ENCODE peak calls at places on chromosome 2, in ten cellular contexts. C is fibroblast of villous mesenchyme, B is thyroid gland, U is gastrocnemius medialis, Z is BJ, F is tibial nerve, Y is tibial artery, S is fibroblast of mammary gland, L is lower lobe of right lung, D is LNCaP clone FGC. T is an unnamed sample.

GRCh38 chr2:235642446-235643107 is 148.7 kb downstream of the AGAP1 start:
- DNase-seq in C (peak), B (no peak), U (no peak), Z (no peak), F (peak), Y (peak), S (peak), L (no peak), D (no peak), T (peak)

GRCh38 chr2:118980022-118980421 is 38.0 kb downstream of the MARCO start:
- DNase-seq in C (no peak), B (no peak), U (no peak), Z (no peak), F (no peak), Y (no peak), S (no peak), L (no peak), D (no peak), T (no peak)

GRCh38 chr2:129781749-129782617 is 197.5 kb upstream of the RAB6C start:
- DNase-seq in C (no peak), B (no peak), U (no peak), Z (no peak), F (no peak), Y (no peak), S (no peak), L (no peak), D (no peak), T (no peak)

GRCh38 chr2:150570712-150571111 is 83.2 kb upstream of the RND3 start:
- DNase-seq in C (peak), B (no peak), U (no peak), Z (peak), F (no peak), Y (no peak), S (peak), L (no peak), D (no peak), T (peak)

GRCh38 chr2:128306081-128306930 is 12.4 kb downstream of the HS6ST1 start:
- DNase-seq in C (peak), B (no peak), U (peak), Z (peak), F (peak), Y (no peak), S (peak), L (peak), D (peak), T (peak)

GRCh38 chr2:63055510-63056308 is 5.1 kb downstream of the OTX1 start:
- DNase-seq in C (no peak), B (no peak), U (no peak), Z (no peak), F (no peak), Y (no peak), S (no peak), L (no peak), D (no peak), T (no peak)

GRCh38 chr2:75679556-75679955 is 31.2 kb downstream of the GCFC2 start:
- DNase-seq in C (no peak), B (no peak), U (no peak), Z (no peak), F (no peak), Y (no peak), S (no peak), L (no peak), D (no peak), T (no peak)

GRCh38 chr2:72326759-72327158 is 179.1 kb upstream of the CYP26B1 start:
- DNase-seq in C (no peak), B (no peak), U (no peak), Z (no peak), F (no peak), Y (no peak), S (peak), L (no peak), D (no peak), T (peak)

GRCh38 chr2:134282638-134283400 is 28.9 kb downstream of the MGAT5 start:
- DNase-seq in C (peak), B (no peak), U (no peak), Z (no peak), F (no peak), Y (no peak), S (no peak), L (no peak), D (no peak), T (no peak)

GRCh38 chr2:75787532-75788132 is 76.9 kb upstream of the GCFC2 start:
- DNase-seq in C (peak), B (no peak), U (no peak), Z (no peak), F (no peak), Y (no peak), S (peak), L (no peak), D (no peak), T (peak)

GRCh38 chr2:10486091-10486490 is 38.0 kb upstream of the ODC1 start:
- DNase-seq in C (no peak), B (no peak), U (no peak), Z (no peak), F (no peak), Y (no peak), S (no peak), L (no peak), D (no peak), T (no peak)

GRCh38 chr2:31987454-31987853 is 23.4 kb downstream of the MEMO1 start:
- DNase-seq in C (peak), B (no peak), U (no peak), Z (no peak), F (no peak), Y (no peak), S (peak), L (no peak), D (no peak), T (peak)

GRCh38 chr2:51103205-51103604 is 71.3 kb upstream of the NRXN1 start:
- DNase-seq in C (no peak), B (peak), U (no peak), Z (no peak), F (no peak), Y (no peak), S (no peak), L (peak), D (no peak), T (peak)

GRCh38 chr2:196925445-196925767 is 1.1 kb downstream of the PGAP1 start:
- DNase-seq in C (no peak), B (no peak), U (no peak), Z (no peak), F (no peak), Y (no peak), S (peak), L (no peak), D (no peak), T (peak)

GRCh38 chr2:11163439-11164317 is 8.4 kb downstream of the SLC66A3 start:
- DNase-seq in C (no peak), B (no peak), U (no peak), Z (no peak), F (no peak), Y (no peak), S (no peak), L (no peak), D (no peak), T (no peak)

GRCh38 chr2:72956936-72957335 is 39.6 kb downstream of the EMX1 start:
- DNase-seq in C (no peak), B (no peak), U (no peak), Z (no peak), F (no peak), Y (no peak), S (no peak), L (no peak), D (no peak), T (no peak)

GRCh38 chr2:37623971-37624897 is 47.2 kb downstream of the CDC42EP3 start:
- DNase-seq in C (peak), B (no peak), U (no peak), Z (no peak), F (no peak), Y (no peak), S (peak), L (no peak), D (no peak), T (no peak)

GRCh38 chr2:217865373-217865772 is 137.4 kb downstream of the TNS1 start:
- DNase-seq in C (no peak), B (no peak), U (no peak), Z (no peak), F (no peak), Y (no peak), S (no peak), L (no peak), D (peak), T (no peak)

GRCh38 chr2:102197389-102198137 is 10.7 kb downstream of the IL1RL2 start:
- DNase-seq in C (no peak), B (no peak), U (no peak), Z (no peak), F (no peak), Y (no peak), S (no peak), L (no peak), D (peak), T (no peak)

GRCh38 chr2:180799141-180799540 is 181.3 kb upstream of the UBE2E3 start:
- DNase-seq in C (no peak), B (no peak), U (no peak), Z (no peak), F (no peak), Y (no peak), S (no peak), L (no peak), D (peak), T (no peak)

GRCh38 chr2:148813603-148814065 is 61.4 kb upstream of the KIF5C start:
- DNase-seq in C (no peak), B (no peak), U (no peak), Z (no peak), F (no peak), Y (no peak), S (no peak), L (no peak), D (no peak), T (no peak)

GRCh38 chr2:141927536-141927935 is 203.3 kb downstream of the LRP1B start:
- DNase-seq in C (no peak), B (no peak), U (no peak), Z (no peak), F (no peak), Y (no peak), S (peak), L (no peak), D (no peak), T (no peak)

GRCh38 chr2:42844901-42845685 is 52.7 kb upstream of the HAAO start:
- DNase-seq in C (peak), B (no peak), U (no peak), Z (peak), F (no peak), Y (no peak), S (peak), L (no peak), D (peak), T (no peak)

GRCh38 chr2:110679337-110679707 is 1.5 kb upstream of the BUB1 start:
- DNase-seq in C (peak), B (no peak), U (no peak), Z (no peak), F (peak), Y (peak), S (no peak), L (peak), D (no peak), T (peak)

GRCh38 chr2:19898592-19899329 is 3.0 kb downstream of the TTC32 start:
- DNase-seq in C (no peak), B (no peak), U (no peak), Z (no peak), F (no peak), Y (no peak), S (no peak), L (no peak), D (no peak), T (no peak)

GRCh38 chr2:126911111-126911796 is 12.6 kb downstream of the TEX51 start:
- DNase-seq in C (no peak), B (no peak), U (no peak), Z (no peak), F (no peak), Y (no peak), S (no peak), L (no peak), D (no peak), T (no peak)

GRCh38 chr2:72132981-72133720 is 14.5 kb downstream of the CYP26B1 start:
- DNase-seq in C (no peak), B (no peak), U (peak), Z (no peak), F (no peak), Y (no peak), S (no peak), L (no peak), D (no peak), T (no peak)

GRCh38 chr2:150271952-150272351 is 215.5 kb downstream of the RND3 start:
- DNase-seq in C (peak), B (no peak), U (no peak), Z (peak), F (no peak), Y (no peak), S (peak), L (no peak), D (no peak), T (peak)

GRCh38 chr2:148990968-148991367 is 47.5 kb upstream of the LYPD6B start:
- DNase-seq in C (no peak), B (no peak), U (no peak), Z (no peak), F (no peak), Y (no peak), S (no peak), L (no peak), D (no peak), T (no peak)

GRCh38 chr2:168608796-168609195 is 152.7 kb downstream of the CERS6 start:
- DNase-seq in C (no peak), B (no peak), U (no peak), Z (no peak), F (no peak), Y (no peak), S (no peak), L (no peak), D (no peak), T (no peak)

GRCh38 chr2:224211821-224212220 is 172.7 kb upstream of the SERPINE2 start:
- DNase-seq in C (peak), B (no peak), U (no peak), Z (no peak), F (no peak), Y (no peak), S (no peak), L (no peak), D (no peak), T (peak)

GRCh38 chr2:99101697-99102096 is 39.8 kb upstream of the C2orf15 start:
- DNase-seq in C (peak), B (no peak), U (no peak), Z (no peak), F (no peak), Y (no peak), S (peak), L (no peak), D (no peak), T (peak)

GRCh38 chr2:170928036-170928823 is 823 bp upstream of the GORASP2 start:
- DNase-seq in C (no peak), B (peak), U (no peak), Z (no peak), F (no peak), Y (no peak), S (peak), L (no peak), D (no peak), T (peak)

GRCh38 chr2:209391776-209392401 is 32.0 kb upstream of the MAP2 start:
- DNase-seq in C (no peak), B (no peak), U (no peak), Z (no peak), F (no peak), Y (no peak), S (peak), L (no peak), D (peak), T (peak)

GRCh38 chr2:119289642-119290041 is 66.0 kb downstream of the STEAP3 start:
- DNase-seq in C (no peak), B (no peak), U (no peak), Z (no peak), F (no peak), Y (no peak), S (no peak), L (no peak), D (no peak), T (no peak)

GRCh38 chr2:23502096-23502495 is 117.1 kb downstream of the KLHL29 start:
- DNase-seq in C (no peak), B (no peak), U (no peak), Z (no peak), F (no peak), Y (no peak), S (no peak), L (no peak), D (no peak), T (peak)

GRCh38 chr2:9770308-9771100 is 72.8 kb upstream of the TAF1B start:
- DNase-seq in C (peak), B (peak), U (peak), Z (no peak), F (peak), Y (peak), S (peak), L (no peak), D (peak), T (peak)

DNA sequence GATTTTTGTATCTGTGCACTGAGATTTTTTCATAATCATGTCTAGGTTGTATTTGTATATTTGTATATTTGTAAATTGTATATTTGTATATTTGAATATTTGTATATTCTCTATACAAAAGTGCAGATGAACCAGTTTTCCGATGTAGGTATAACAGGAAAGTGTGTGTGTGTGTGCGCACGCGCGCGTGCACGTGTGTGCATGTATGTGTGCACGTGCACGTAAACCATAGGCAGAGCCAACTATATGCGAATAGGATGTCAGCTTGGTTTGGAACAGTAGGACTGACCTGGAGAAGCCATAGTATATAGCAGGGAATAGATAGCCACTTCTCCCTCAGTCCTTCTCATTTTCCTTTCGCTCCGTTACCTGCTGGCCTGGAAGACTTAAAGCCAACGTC is 565.8 kb downstream of the XIRP2 start:
- DNase-seq in C (no peak), B (no peak), U (no peak), Z (no peak), F (no peak), Y (no peak), S (no peak), L (no peak), D (no peak), T (no peak)
- H3K4me3 ChIP-seq in C (no peak), B (no peak), U (no peak), Z (no peak), F (no peak), Y (no peak), S (no peak), L (no peak), D (no peak), T (no peak)

GRCh38 chr2:8358179-8358578 is 323.7 kb upstream of the ID2 start:
- DNase-seq in C (no peak), B (no peak), U (no peak), Z (no peak), F (no peak), Y (no peak), S (no peak), L (no peak), D (no peak), T (no peak)

GRCh38 chr2:8355046-8355445 is 326.8 kb upstream of the ID2 start:
- DNase-seq in C (no peak), B (no peak), U (no peak), Z (no peak), F (no peak), Y (no peak), S (no peak), L (no peak), D (no peak), T (no peak)

GRCh38 chr2:8352989-8353388 is 328.9 kb upstream of the ID2 start:
- DNase-seq in C (no peak), B (no peak), U (no peak), Z (no peak), F (no peak), Y (no peak), S (no peak), L (no peak), D (no peak), T (no peak)

GRCh38 chr2:8361930-8362329 is 319.9 kb upstream of the ID2 start:
- DNase-seq in C (no peak), B (no peak), U (no peak), Z (no peak), F (no peak), Y (no peak), S (no peak), L (no peak), D (no peak), T (no peak)

DNA sequence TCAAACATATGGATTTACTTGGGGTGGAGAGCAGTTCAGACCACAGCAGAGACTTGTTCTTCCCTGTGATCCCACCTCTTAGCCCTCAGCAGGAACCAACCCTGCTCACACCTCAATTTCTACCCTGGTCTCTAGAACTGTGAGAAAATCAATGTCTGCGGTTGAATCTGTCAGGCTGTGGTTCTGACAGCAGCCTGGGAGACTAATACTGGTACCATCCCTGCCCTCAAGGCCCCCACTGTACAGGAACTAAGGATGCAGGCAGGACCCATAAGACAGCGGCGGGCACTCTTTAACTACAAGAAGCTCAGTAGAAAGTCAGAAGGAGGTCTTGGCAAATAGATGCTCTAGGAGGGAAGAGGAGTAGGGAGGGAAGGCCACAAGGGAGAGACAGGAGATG is 324.1 kb upstream of the ID2 start:
- DNase-seq in C (no peak), B (no peak), U (no peak), Z (no peak), F (no peak), Y (no peak), S (no peak), L (no peak), D (no peak), T (no peak)
- TF ChIP-seq CTCF in C (no peak), B (no peak), U (no peak), Z (no peak), F (no peak), Y (no peak), S (no peak), L (no peak), D (no peak), T (no peak)

DNA sequence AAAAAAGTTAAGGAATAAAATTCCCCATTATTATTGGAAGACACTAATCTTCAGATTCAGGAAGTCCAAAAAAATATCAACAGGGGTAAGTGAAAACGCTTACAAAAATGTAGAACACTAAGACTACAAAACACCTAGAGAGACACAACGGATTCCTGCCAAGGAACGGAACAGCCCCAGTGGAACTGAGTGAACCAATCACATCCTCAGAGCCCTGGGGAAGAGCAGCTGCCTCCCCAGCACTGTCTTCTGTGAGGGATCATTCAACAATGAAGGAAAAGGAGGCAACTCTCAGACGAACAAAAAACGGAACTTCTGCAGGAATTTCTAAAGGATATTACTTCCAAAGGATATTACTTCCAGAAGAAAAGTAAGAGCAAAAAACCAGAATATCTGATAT is 82.0 kb downstream of the HDAC4 start:
- DNase-seq in C (peak), B (no peak), U (peak), Z (no peak), F (no peak), Y (peak), S (peak), L (peak), D (no peak), T (peak)
- H3K4me3 ChIP-seq in C (peak), B (no peak), U (peak), Z (no peak), F (peak), Y (peak), S (peak), L (peak), D (no peak), T (no peak)

DNA sequence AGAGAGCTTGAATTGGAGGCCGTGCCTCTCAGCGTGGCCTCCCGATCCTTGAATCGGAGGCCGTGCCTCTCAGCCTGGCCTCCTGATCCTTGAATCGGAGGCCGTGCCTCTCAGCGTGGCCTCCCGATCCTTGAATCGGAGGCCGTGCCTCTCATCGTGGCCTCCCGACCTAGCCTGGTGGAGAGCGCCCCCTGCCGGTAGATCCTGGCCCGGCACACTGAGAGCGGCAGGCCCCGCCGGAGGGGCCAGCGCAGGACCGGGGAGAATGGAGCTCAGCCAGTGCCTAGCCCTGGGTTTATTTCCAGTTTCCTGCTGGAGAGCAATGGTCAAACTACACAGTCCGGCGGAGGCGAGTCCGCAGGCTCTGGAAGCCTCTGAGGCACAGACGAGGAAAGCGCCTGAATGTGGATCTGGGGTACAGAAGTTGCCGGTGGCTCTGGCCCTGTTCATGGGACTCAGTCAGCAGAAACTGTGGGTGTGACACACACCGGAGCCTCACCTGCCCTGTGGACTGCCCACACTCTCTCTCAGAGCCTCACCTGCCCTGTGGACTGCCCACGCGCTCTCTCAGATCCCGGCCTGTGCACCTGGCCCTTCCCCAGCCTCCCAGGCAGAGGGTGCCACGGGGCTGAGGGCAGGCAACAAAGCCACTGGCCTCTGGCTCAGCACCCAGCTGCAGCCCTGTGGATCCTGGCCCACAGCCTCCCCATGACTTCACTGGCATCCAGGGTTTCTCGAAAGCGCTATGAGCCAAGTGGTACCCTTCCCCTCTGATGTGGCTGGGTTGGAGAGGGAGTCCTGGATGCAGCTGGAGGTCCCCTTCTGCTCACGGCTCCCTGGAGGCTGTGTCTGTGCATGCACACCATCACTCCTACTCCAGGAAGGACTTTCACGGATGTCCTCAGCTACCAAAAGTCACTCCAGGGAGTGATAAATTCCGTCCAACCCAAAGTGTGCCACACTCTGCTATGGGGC is 1.5 kb downstream of the IL36B start:
- DNase-seq in C (no peak), B (no peak), U (no peak), Z (no peak), F (no peak), Y (no peak), S (no peak), L (no peak), D (no peak), T (no peak)
- TF ChIP-seq CTCF in C (no peak), B (no peak), U (no peak), Z (no peak), F (no peak), Y (no peak), S (no peak), L (no peak), D (no peak), T (no peak)